ENCODE peak calls at places on chromosomes 5 and 9, in five cellular contexts. I is stimulated activated CD8-positive, alpha-beta memory T cell treated with anti-CD3 and anti-CD28 coated beads, Interleukin-15, amount 100 ng/mL, for 4 hours; K is lung microvascular endothelial cell; J is T follicular helper cell; W is NCI-H510A. O is an unnamed sample.

GRCh38 chr5:141654298-141654697 is 3.1 kb upstream of the FCHSD1 start:
- DNase-seq in I (no peak), K (no peak), J (no peak), W (no peak), O (no peak)

GRCh38 chr5:107121793-107122519 is 548.8 kb downstream of the EFNA5 start:
- DNase-seq in I (no peak), K (no peak), J (no peak), W (no peak), O (no peak)

GRCh38 chr5:28850320-28850921 is 1812.0 kb upstream of the CDH9 start:
- DNase-seq in I (no peak), K (no peak), J (no peak), W (no peak), O (no peak)

GRCh38 chr5:157076558-157076957 is 17.6 kb upstream of the HAVCR1 start:
- DNase-seq in I (no peak), K (no peak), J (no peak), W (no peak), O (no peak)

GRCh38 chr9:114691046-114691955 is 9.3 kb upstream of the TEX48 start:
- DNase-seq in I (peak), K (no peak), J (peak), W (no peak), O (no peak)

GRCh38 chr5:116454417-116454927 is 120.2 kb downstream of the SEMA6A start:
- DNase-seq in I (no peak), K (no peak), J (no peak), W (no peak), O (no peak)

GRCh38 chr5:93349613-93350012 is 231.4 kb downstream of the NR2F1-AS1 start:
- DNase-seq in I (no peak), K (peak), J (no peak), W (no peak), O (no peak)

GRCh38 chr5:60677831-60678664 is 21.9 kb downstream of the DEPDC1B start:
- DNase-seq in I (no peak), K (peak), J (no peak), W (no peak), O (no peak)

GRCh38 chr9:86322973-86323644 is 31.1 kb downstream of the TUT7 start:
- DNase-seq in I (no peak), K (peak), J (no peak), W (no peak), O (no peak)

GRCh38 chr9:78400496-78400895 is 103.6 kb downstream of the PSAT1 start:
- DNase-seq in I (no peak), K (no peak), J (no peak), W (no peak), O (no peak)

GRCh38 chr9:87447547-87448432 is 49.9 kb upstream of the DAPK1 start:
- DNase-seq in I (no peak), K (no peak), J (no peak), W (no peak), O (no peak)

GRCh38 chr5:32390819-32391591 is 53.5 kb downstream of the ZFR start:
- DNase-seq in I (no peak), K (peak), J (no peak), W (no peak), O (no peak)

GRCh38 chr5:14863105-14863504 is 8.5 kb downstream of the ANKH start:
- DNase-seq in I (no peak), K (no peak), J (no peak), W (no peak), O (no peak)

GRCh38 chr9:12818431-12819000 is 43.7 kb downstream of the LURAP1L start:
- DNase-seq in I (no peak), K (no peak), J (no peak), W (no peak), O (no peak)

GRCh38 chr5:178416919-178417318 is 173.3 kb downstream of the COL23A1 start:
- DNase-seq in I (no peak), K (no peak), J (no peak), W (no peak), O (no peak)

O was measured in psoas muscle.